ENCODE peak calls at places on chromosome 6, in ten cellular contexts. O, X, V, Q, A, R, B, H, G and D are unnamed samples.

GRCh38 chr6:136085370-136086115 is 164.6 kb downstream of the MTFR2 start:
- DNase-seq in X (no peak), V (no peak), Q (no peak), B (no peak), H (no peak), R (no peak), A (no peak), O (peak), G (no peak), D (no peak)

GRCh38 chr6:32188381-32189081 is 1.5 kb downstream of the PBX2 start:
- DNase-seq in V (no peak), R (no peak), A (no peak), G (no peak), H (no peak), O (peak), X (no peak), B (no peak), Q (peak), D (no peak)

GRCh38 chr6:87074051-87074711 is 20.7 kb downstream of the CGA start:
- DNase-seq in R (no peak), B (no peak), A (no peak), Q (no peak), H (no peak), V (no peak), O (no peak), X (no peak), G (no peak), D (no peak)

GRCh38 chr6:24599686-24600399 is 46.1 kb downstream of the KIAA0319 start:
- DNase-seq in X (no peak), R (no peak), Q (no peak), B (no peak), H (no peak), A (no peak), V (no peak), O (no peak), G (no peak), D (no peak)

GRCh38 chr6:72552938-72553337 is 68.9 kb upstream of the KCNQ5 start:
- DNase-seq in Q (peak), V (no peak), O (peak), R (no peak), B (no peak), A (no peak), X (no peak), H (no peak), G (no peak), D (peak)

GRCh38 chr6:6780231-6780630 is 191.7 kb downstream of the LY86 start:
- DNase-seq in H (no peak), R (no peak), Q (no peak), X (no peak), A (no peak), O (no peak), V (no peak), G (no peak), B (no peak), D (no peak)

GRCh38 chr6:127518212-127518709 is 874 bp downstream of the MTCL3 start:
- DNase-seq in X (no peak), V (peak), O (no peak), R (no peak), A (no peak), Q (no peak), H (no peak), B (no peak), G (no peak), D (no peak)

GRCh38 chr6:27688014-27688586 is 215.2 kb upstream of the ZNF184 start:
- DNase-seq in Q (peak), X (peak), O (peak), B (peak), R (peak), V (peak), G (peak), H (peak), A (peak), D (peak)

GRCh38 chr6:144244688-144245087 is 40.4 kb upstream of the UTRN start:
- DNase-seq in R (no peak), A (no peak), Q (no peak), B (no peak), O (no peak), H (no peak), G (no peak), V (no peak), X (no peak), D (no peak)
- TF ChIP-seq CTCF in R (peak), A (no peak), Q (no peak), B (no peak), O (no peak), H (no peak), G (no peak), V (no peak), X (no peak), D (no peak)

GRCh38 chr6:105791569-105792318 is 294.4 kb upstream of the PRDM1 start:
- DNase-seq in X (no peak), A (no peak), V (no peak), R (no peak), G (no peak), O (no peak), B (peak), H (no peak), Q (no peak), D (no peak)

GRCh38 chr6:105794870-105795269 is 291.3 kb upstream of the PRDM1 start:
- DNase-seq in V (no peak), B (no peak), Q (no peak), A (no peak), R (no peak), H (no peak), O (no peak), X (no peak), G (no peak), D (no peak)

GRCh38 chr6:105794263-105794662 is 291.9 kb upstream of the PRDM1 start:
- DNase-seq in Q (no peak), V (no peak), H (peak), B (peak), G (no peak), X (no peak), O (no peak), A (no peak), R (no peak), D (no peak)

GRCh38 chr6:105790635-105791034 is 295.5 kb upstream of the PRDM1 start:
- DNase-seq in O (no peak), G (no peak), H (no peak), X (no peak), R (no peak), Q (no peak), V (no peak), A (no peak), B (no peak), D (no peak)

DNA sequence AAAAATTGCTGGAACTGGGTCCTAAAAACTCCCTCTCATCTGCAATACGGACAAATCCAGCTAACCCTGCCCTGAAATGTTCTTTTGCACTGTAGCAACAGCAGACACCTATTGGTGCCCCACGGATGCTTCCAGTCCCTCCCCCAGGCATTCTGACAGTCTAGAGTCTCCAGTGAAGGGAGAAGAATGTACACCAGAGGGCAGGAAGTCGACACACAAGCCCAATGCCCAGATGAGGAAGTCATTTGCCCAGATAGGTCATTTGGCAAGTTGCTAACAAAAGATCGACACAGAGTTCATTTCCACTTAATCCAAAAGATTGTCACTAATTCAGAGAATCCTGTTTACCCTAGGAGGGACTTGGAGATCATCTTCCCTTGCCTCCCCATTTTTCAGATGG is 293.0 kb upstream of the PRDM1 start:
- DNase-seq in A (no peak), X (no peak), R (no peak), B (no peak), V (no peak), G (no peak), Q (no peak), O (no peak), H (no peak), D (no peak)
- TF ChIP-seq CTCF in A (no peak), X (peak), R (no peak), B (peak), V (peak), G (no peak), Q (no peak), O (peak), H (peak), D (no peak)

DNA sequence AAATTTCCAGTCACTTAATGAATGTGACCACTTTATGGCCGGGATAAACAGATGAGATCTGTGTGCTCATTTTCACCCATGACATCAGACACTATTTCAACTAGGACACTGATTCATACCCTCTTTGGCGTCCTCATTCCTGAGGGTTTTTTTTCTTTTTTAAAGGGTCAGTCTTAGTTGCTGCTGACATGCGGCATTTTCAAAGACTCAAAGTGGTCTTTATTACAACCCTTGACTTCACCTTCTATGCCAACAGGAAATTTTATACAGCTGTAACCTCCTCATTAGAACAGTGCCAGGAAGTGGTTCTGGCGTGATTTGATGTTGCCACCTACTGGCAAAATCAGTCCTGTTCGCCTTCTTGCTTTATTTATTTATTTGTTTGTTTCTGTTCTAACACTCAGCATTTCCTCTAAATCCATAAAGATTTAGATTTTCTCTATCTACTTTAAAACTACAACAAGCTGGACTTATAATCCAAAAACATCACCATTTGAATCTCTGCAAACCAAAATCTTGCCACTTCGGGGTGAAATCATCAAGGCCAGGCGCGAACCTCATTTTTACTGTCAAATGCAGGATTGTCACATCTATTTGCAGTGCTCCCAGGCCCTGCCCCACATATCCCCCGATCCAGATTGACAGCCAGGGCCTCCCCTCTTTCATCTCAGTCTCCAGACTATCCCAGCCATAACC is 77.7 kb downstream of the C6orf118 start:
- DNase-seq in V (peak), R (peak), O (peak), X (no peak), A (no peak), G (no peak), H (peak), Q (peak), B (no peak), D (peak)
- TF ChIP-seq CTCF in V (peak), R (peak), O (peak), X (no peak), A (no peak), G (peak), H (peak), Q (peak), B (peak), D (peak)

GRCh38 chr6:142947702-142948480 is 2.9 kb upstream of the HIVEP2 start:
- DNase-seq in X (no peak), H (no peak), R (no peak), Q (no peak), G (no peak), A (no peak), B (no peak), V (no peak), O (no peak), D (no peak)

GRCh38 chr6:142945446-142946180 is 637 bp upstream of the HIVEP2 start:
- DNase-seq in V (peak), G (peak), O (no peak), A (peak), B (peak), X (peak), H (no peak), Q (no peak), R (no peak), D (peak)

GRCh38 chr6:142946181-142946923 is 1.4 kb upstream of the HIVEP2 start:
- DNase-seq in A (peak), B (peak), R (peak), O (peak), V (peak), H (peak), Q (peak), X (peak), G (peak), D (peak)

GRCh38 chr6:142945071-142945445 is at the start of gene HIVEP2:
- DNase-seq in Q (peak), X (peak), G (peak), A (peak), B (peak), R (no peak), O (peak), V (peak), H (peak), D (peak)

GRCh38 chr6:142946924-142947701 is 2.1 kb upstream of the HIVEP2 start:
- DNase-seq in Q (peak), G (peak), A (peak), O (peak), X (peak), H (peak), R (no peak), B (peak), V (peak), D (peak)
- TF ChIP-seq CTCF in Q (no peak), G (no peak), A (no peak), O (no peak), X (no peak), H (no peak), R (no peak), B (no peak), V (no peak), D (no peak)

GRCh38 chr6:39451831-39452230 is 129.3 kb upstream of the KCNK16 start:
- DNase-seq in B (no peak), H (no peak), V (no peak), A (no peak), Q (no peak), G (no peak), X (no peak), O (peak), R (peak), D (peak)
- TF ChIP-seq CTCF in B (peak), H (no peak), V (peak), A (no peak), Q (peak), G (peak), X (no peak), O (peak), R (peak), D (peak)

GRCh38 chr6:83221302-83221701 is 28.1 kb downstream of the RWDD2A start:
- DNase-seq in G (no peak), V (no peak), X (no peak), Q (peak), O (no peak), B (no peak), H (no peak), R (no peak), A (no peak), D (no peak)

GRCh38 chr6:83220121-83220520 is 27.0 kb downstream of the RWDD2A start:
- DNase-seq in B (no peak), A (no peak), R (no peak), G (no peak), O (no peak), V (no peak), X (no peak), H (no peak), Q (no peak), D (no peak)

GRCh38 chr6:83216806-83217205 is 23.6 kb downstream of the RWDD2A start:
- DNase-seq in A (no peak), Q (no peak), B (no peak), O (no peak), G (no peak), V (no peak), H (no peak), R (no peak), X (no peak), D (no peak)

GRCh38 chr6:83215131-83216047 is 22.2 kb downstream of the RWDD2A start:
- DNase-seq in X (peak), V (peak), A (no peak), G (peak), R (peak), H (peak), B (no peak), Q (peak), O (peak), D (peak)
- TF ChIP-seq CTCF in X (peak), V (peak), A (peak), G (peak), R (peak), H (peak), B (peak), Q (peak), O (peak), D (peak)

GRCh38 chr6:118895241-118895561 is 1.2 kb downstream of the ASF1A start:
- DNase-seq in V (no peak), H (no peak), A (no peak), R (no peak), G (no peak), Q (no peak), X (no peak), B (no peak), O (no peak), D (peak)

GRCh38 chr6:118896339-118897136 is 2.6 kb downstream of the ASF1A start:
- DNase-seq in G (no peak), X (no peak), Q (peak), H (no peak), R (peak), V (no peak), B (no peak), O (peak), A (no peak), D (peak)

GRCh38 chr6:118893095-118893881 is 664 bp upstream of the ASF1A start:
- DNase-seq in H (peak), G (peak), O (peak), V (no peak), A (no peak), B (no peak), Q (peak), X (peak), R (no peak), D (peak)

GRCh38 chr6:118893882-118894424 is at the start of gene ASF1A:
- DNase-seq in V (peak), B (peak), R (peak), Q (peak), H (peak), A (peak), X (peak), G (peak), O (peak), D (peak)

DNA sequence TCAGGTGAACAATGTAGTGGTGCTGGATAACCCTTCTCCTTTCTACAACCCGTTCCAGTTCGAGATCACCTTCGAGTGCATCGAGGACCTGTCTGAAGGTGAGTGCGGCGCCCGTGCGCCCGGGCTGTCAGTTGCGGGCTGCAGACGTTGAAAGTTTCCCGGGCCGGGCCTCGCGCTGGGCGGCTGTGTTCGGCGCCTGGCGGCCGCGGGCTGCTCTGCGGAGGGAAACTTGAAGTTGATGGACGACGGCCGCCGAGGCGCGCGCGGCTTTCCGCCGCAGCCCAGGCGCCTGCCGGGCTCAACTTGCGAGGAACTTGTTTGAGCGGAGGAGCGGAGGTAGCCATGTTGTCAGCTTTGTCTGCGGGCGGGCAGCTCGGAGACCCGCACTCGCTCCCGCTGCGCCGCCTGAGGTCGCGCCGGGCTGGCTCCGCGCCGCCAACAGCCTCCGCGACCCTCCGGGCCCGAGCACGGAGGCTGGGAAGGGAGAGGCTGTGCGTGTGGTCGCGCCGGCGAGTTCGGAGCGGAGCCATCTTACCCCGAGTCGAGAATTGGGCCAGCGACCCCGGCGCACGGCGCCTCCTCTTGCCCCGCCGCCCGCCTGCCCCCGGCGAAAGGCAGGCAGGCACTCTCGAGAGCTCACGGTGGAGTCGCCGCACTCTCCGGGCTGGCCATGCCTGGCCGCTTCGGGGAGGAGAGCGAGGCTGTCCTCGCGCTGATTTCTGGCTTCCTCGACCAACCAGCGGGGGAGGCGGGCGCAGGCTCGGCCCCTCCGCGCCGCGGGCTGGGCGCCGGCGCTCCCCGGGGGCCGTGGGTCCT is 681 bp downstream of the ASF1A start:
- DNase-seq in G (peak), O (peak), B (peak), R (no peak), Q (peak), A (no peak), H (peak), X (peak), V (peak), D (peak)
- TF ChIP-seq CTCF in G (no peak), O (no peak), B (no peak), R (peak), Q (no peak), A (no peak), H (no peak), X (no peak), V (no peak), D (peak)

DNA sequence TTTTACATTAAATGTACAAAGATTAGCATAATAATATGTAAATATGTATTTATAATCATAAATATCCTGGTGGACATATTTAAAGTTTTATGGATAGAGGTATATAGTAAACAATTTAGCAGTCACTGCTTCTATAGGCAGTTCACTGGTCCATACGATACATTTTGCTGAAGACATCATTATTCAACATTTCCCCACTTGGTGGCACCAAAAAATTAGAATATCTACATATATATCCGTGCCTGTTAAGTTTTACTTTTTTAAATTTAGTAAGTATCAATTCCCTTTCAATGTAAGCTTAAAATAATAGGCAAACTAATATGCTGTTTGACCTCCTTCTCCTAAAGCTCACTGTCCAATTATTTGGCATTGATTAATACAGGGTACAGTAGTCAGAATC is 64.2 kb downstream of the LMBRD1 start:
- DNase-seq in H (no peak), V (no peak), A (no peak), Q (peak), R (no peak), G (no peak), X (no peak), O (peak), B (no peak), D (peak)
- TF ChIP-seq CTCF in H (peak), V (no peak), A (peak), Q (peak), R (no peak), G (no peak), X (no peak), O (peak), B (no peak), D (no peak)

GRCh38 chr6:20126789-20127653 is 85.2 kb downstream of the MBOAT1 start:
- DNase-seq in Q (peak), A (no peak), O (peak), V (peak), R (peak), G (peak), B (peak), X (peak), H (peak), D (peak)
- TF ChIP-seq CTCF in Q (peak), A (peak), O (peak), V (peak), R (peak), G (peak), B (peak), X (peak), H (peak), D (peak)